ENCODE peak calls at places on chromosomes 6 and 20, in four cellular contexts. H, Q, G and B are unnamed samples.

GRCh38 chr6:56440551-56440981 is 193.2 kb upstream of the COL21A1 start:
- DNase-seq in H (no peak), Q (no peak), G (no peak), B (no peak)

GRCh38 chr6:32529697-32530429 is at the start of gene HLA-DRB5:
- DNase-seq in Q (no peak), H (no peak), G (no peak), B (no peak)

GRCh38 chr6:136774228-136775041 is 17.8 kb downstream of the MAP3K5 start:
- DNase-seq in H (peak), G (no peak), Q (no peak), B (no peak)

GRCh38 chr20:50346372-50347347 is 156.0 kb downstream of the CEBPB start:
- DNase-seq in Q (no peak), H (no peak), G (peak), B (peak)

GRCh38 chr20:41232971-41233926 is 84.3 kb downstream of the ZHX3 start:
- DNase-seq in H (peak), Q (no peak), G (no peak), B (peak)

GRCh38 chr6:101086473-101086872 is 205.3 kb upstream of the ASCC3 start:
- DNase-seq in H (no peak), G (no peak), Q (no peak), B (no peak)

GRCh38 chr6:107185570-107185969 is 70.3 kb upstream of the BEND3 start:
- DNase-seq in G (no peak), Q (no peak), H (no peak), B (no peak)

GRCh38 chr6:34535199-34535598 is 20.9 kb downstream of the SPDEF start:
- DNase-seq in H (no peak), Q (no peak), G (no peak), B (no peak)

GRCh38 chr6:136371951-136372350 is 82.3 kb upstream of the BCLAF1 start:
- DNase-seq in H (no peak), Q (no peak), G (no peak), B (no peak)

GRCh38 chr20:40148886-40149285 is 540.1 kb downstream of the MAFB start:
- DNase-seq in G (no peak), H (no peak), Q (no peak), B (no peak)

GRCh38 chr6:7899046-7899888 is 11.3 kb downstream of the TXNDC5 start:
- DNase-seq in H (no peak), G (no peak), Q (peak), B (no peak)

GRCh38 chr20:24873015-24873620 is 76.0 kb upstream of the CST7 start:
- DNase-seq in G (no peak), H (no peak), Q (no peak), B (no peak)

GRCh38 chr6:85470023-85470410 is 20.1 kb downstream of the NT5E start:
- DNase-seq in Q (no peak), H (no peak), G (no peak), B (no peak)

GRCh38 chr6:141735126-141735525 is 397.6 kb upstream of the GJE1 start:
- DNase-seq in G (no peak), H (no peak), Q (no peak), B (no peak)

GRCh38 chr6:25889877-25890853 is 16.1 kb upstream of the SLC17A3 start:
- DNase-seq in Q (peak), H (no peak), G (no peak), B (peak)

GRCh38 chr20:31605902-31606677 is 1.0 kb downstream of the ID1 start:
- DNase-seq in H (no peak), G (peak), Q (no peak), B (no peak)
- TF ChIP-seq CTCF in H (no peak), G (no peak), Q (no peak), B (no peak)

DNA sequence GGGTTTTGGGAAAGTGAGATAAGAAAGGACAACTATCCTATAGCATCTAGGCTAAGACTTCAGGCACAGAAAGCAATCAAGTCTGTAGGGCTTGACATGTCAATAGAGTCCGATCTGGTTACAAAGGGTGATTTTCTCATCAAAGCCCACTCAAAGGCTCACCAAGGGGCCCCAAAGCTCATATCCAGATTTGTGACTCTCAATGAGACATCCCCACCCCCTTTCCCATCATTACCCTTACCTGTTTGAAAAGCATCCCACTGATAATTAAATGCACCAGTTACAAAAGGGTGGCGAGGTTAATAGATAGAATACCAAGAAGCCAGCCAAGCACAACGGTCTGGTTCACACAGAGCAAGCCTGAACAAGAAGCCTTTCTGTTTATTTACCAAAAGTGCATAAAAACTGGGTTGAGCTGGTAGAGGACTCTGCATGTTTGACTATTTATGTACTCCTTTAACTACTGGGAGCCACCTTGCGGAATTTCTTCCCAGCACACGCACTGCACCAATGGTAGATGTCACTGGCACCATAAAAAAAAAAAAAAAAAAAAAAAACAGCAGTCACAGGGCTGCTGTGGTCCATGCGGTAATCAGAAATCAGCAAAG is 6.1 kb downstream of the JAG1 start:
- DNase-seq in G (no peak), H (no peak), Q (no peak), B (no peak)
- H3K4me3 ChIP-seq in G (peak), H (no peak), Q (no peak), B (no peak)

DNA sequence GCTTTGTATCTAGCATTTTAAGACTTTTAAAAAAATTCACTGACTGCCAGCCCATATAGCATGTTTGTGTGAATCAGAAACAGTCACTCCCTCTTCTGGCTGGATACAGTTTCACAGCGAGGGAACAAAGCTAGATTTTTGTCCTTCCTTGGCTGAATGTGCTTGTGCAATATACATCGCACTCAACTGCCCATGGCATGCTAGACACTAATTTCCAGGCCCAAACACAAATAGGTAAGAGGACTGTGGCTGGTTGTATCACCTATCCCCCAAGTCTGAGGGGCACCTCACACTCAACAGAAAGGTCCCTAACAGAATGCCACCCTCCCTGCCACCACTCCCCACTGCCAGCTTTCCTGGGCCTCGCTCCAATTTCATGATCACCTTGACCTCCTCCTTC is 16.2 kb upstream of the BLCAP start:
- DNase-seq in G (no peak), Q (no peak), H (no peak), B (no peak)
- TF ChIP-seq CTCF in G (no peak), Q (peak), H (peak), B (peak)

GRCh38 chr6:139265512-139266190 is 26.1 kb downstream of the TXLNB start:
- DNase-seq in G (no peak), Q (no peak), H (no peak), B (no peak)

GRCh38 chr6:139270249-139270648 is 21.5 kb downstream of the TXLNB start:
- DNase-seq in Q (no peak), G (no peak), H (no peak), B (no peak)

GRCh38 chr6:139271056-139271455 is 20.7 kb downstream of the TXLNB start:
- DNase-seq in G (no peak), H (no peak), Q (no peak), B (no peak)
- H3K4me3 ChIP-seq in G (peak), H (no peak), Q (no peak), B (no peak)

DNA sequence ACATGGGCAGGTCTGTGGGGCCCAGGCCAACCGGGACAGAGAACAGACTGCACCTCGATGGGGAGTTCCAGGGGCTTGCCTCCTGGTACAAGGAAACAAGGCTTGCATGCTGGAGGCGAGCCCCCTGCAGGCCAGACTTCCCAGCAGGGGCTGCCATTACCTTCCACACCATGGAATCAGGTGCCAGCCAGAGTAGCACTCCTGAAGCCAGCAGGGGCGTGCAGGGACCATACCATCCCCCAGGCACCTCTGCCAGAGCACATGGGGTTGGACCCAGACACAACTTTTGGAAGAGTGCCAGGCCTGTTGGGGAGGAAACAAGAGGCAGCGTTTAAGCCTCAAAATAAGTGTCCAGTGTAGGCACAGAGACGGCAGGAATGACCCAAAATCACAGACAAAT is 6.5 kb downstream of the DDO start:
- DNase-seq in G (no peak), Q (no peak), H (no peak), B (no peak)
- TF ChIP-seq CTCF in G (no peak), Q (no peak), H (no peak), B (no peak)

DNA sequence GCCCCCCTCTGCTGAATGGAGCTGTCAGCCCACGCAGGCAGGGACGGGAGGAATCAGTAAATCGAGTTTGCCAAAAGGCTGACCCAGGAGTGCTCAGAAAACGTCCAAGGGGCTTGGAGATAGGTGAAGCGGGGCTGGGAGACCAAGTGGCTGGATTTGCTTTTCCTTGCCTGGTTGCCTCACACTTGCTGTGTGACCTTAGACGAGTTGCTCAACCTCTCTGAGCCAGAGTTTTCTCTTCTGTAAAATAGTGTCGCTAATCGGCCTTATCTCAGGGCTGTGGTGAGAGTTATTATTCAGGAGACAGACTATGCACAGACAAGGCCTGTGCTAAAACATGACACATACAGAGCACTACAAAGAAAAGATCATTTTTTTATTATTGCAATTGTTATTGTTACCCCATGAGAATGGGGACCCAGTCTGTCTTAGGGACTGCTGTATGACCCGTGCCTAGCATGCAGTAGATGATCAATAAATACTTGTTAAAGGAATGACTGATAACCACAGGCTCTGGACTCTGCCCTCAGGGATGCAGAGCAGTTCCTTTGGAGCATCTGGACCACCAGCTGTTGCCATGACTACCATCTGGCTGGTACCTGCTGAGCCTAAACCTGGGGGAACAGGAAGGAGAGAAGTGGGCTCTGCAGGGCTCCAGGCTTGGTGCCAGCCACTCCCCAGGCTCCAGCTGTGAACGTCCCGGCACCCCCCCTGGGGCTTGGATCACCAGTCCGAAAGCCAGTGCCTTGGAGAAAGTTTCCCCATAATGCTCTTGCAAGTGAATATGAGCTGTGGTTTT is 901 bp downstream of the KCNK15 start:
- DNase-seq in H (no peak), G (no peak), Q (no peak), B (no peak)
- H3K4me3 ChIP-seq in H (peak), G (peak), Q (peak), B (peak)

GRCh38 chr6:162917506-162917905 is 189.7 kb downstream of the PACRG start:
- DNase-seq in G (no peak), Q (no peak), H (no peak), B (peak)

GRCh38 chr6:162922816-162923215 is 195.0 kb downstream of the PACRG start:
- DNase-seq in H (no peak), G (no peak), Q (no peak), B (no peak)

DNA sequence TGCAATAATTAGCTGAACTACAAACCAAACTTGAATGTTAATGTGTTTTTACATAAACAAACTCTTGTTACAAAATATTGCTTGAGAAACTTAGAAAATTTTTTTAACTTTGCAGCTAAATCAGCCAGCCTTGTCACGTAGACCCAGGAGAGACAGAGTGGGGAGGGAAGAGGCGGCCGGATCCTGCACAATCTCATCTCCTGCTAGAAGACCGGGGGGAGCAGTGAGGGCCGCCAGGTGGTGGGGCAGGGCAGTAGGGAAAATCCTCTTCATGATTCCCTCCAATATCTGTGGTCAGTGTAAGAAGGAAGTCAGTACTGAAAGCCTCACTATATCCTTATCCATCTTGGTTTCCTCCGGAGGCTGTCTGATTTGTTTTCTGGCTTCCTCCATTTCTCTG is 193.3 kb downstream of the PACRG start:
- DNase-seq in G (no peak), Q (no peak), H (no peak), B (no peak)
- TF ChIP-seq CTCF in G (no peak), Q (no peak), H (no peak), B (no peak)

GRCh38 chr6:161166677-161167076 is 107.2 kb downstream of the AGPAT4 start:
- DNase-seq in G (no peak), H (no peak), Q (no peak), B (no peak)
- H3K4me3 ChIP-seq in G (no peak), H (no peak), Q (no peak), B (no peak)

GRCh38 chr6:168709440-168709839 is 268.5 kb downstream of the SMOC2 start:
- DNase-seq in H (no peak), G (no peak), Q (no peak), B (no peak)

GRCh38 chr6:168711666-168712300 is 270.8 kb downstream of the SMOC2 start:
- DNase-seq in G (no peak), H (no peak), Q (no peak), B (no peak)

GRCh38 chr6:168709991-168710390 is 269.0 kb downstream of the SMOC2 start:
- DNase-seq in Q (no peak), G (no peak), H (no peak), B (no peak)

GRCh38 chr6:168713013-168713412 is 272.0 kb downstream of the SMOC2 start:
- DNase-seq in Q (no peak), H (no peak), G (no peak), B (no peak)

DNA sequence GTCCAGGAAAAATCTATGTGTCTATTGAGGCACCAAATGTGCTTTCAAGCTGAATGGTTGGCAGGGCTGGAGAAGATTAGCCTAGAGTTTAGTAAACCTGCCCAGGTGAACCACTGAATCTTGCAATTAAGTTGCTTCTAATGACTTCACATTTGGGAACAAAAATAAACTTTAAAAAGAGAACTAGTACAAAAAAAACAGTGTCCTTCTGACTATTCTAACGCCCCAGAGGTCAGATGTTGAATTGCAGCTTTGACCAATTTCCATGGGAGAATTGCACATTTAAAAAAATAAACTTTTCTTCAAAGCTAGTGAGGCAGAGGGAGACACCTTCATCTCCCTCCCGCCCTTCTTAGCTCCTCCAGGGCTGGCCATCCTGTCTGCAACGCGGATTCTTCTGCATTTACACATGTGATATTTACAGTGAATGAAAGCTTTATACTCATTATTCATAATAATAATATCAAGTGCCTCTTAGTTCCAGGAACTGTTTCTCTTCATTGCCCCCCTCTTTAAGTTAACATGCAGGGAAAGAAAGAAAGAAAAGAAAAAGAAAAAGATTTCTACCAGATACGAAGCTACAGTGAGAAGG is 270.2 kb downstream of the SMOC2 start:
- DNase-seq in Q (no peak), H (no peak), G (no peak), B (no peak)
- TF ChIP-seq CTCF in Q (no peak), H (no peak), G (peak), B (no peak)